ENCODE peak calls at places on chromosome 15, in seven cellular contexts. J is ascending aorta, A is RWPE1, R is thyroid gland, M is WERI-Rb-1, P is pancreas, O is cardiac muscle cell. Q is an unnamed sample.

GRCh38 chr15:58392611-58393161 is 39.1 kb upstream of the LIPC start:
- DNase-seq in J (no peak), A (no peak), R (no peak), M (no peak), P (no peak), O (peak; percentile 18), Q (no peak)

GRCh38 chr15:88838667-88839066 is 35.4 kb downstream of the ACAN start:
- DNase-seq in J (no peak), A (no peak), R (no peak), M (no peak), P (no peak), O (no peak), Q (no peak)

GRCh38 chr15:77810180-77810579 is 177.5 kb upstream of the LINGO1 start:
- DNase-seq in J (no peak), A (no peak), R (no peak), M (peak; percentile 31), P (no peak), O (peak; percentile 21), Q (no peak)

GRCh38 chr15:48515497-48515896 is 130.0 kb downstream of the FBN1 start:
- DNase-seq in J (no peak), A (no peak), R (no peak), M (no peak), P (no peak), O (no peak), Q (no peak)

GRCh38 chr15:92012368-92012629 is 158.8 kb downstream of the SLCO3A1 start:
- DNase-seq in J (no peak), A (no peak), R (no peak), M (no peak), P (no peak), O (no peak), Q (no peak)

GRCh38 chr15:99706557-99707303 is 26.5 kb downstream of the LYSMD4 start:
- DNase-seq in J (no peak), A (no peak), R (no peak), M (no peak), P (no peak), O (no peak), Q (peak; percentile 21)

GRCh38 chr15:58069008-58069407 is 3.5 kb upstream of the ALDH1A2 start:
- DNase-seq in J (no peak), A (no peak), R (no peak), M (no peak), P (no peak), O (no peak), Q (no peak)

GRCh38 chr15:58752716-58753115 is 3.2 kb upstream of the ADAM10 start:
- DNase-seq in J (no peak), A (no peak), R (no peak), M (no peak), P (no peak), O (no peak), Q (no peak)

GRCh38 chr15:62719316-62719715 is 323.2 kb upstream of the TPM1 start:
- DNase-seq in J (no peak), A (no peak), R (no peak), M (no peak), P (no peak), O (no peak), Q (no peak)

GRCh38 chr15:28267727-28268126 is 54.3 kb downstream of the HERC2 start:
- DNase-seq in J (no peak), A (no peak), R (no peak), M (no peak), P (no peak), O (no peak), Q (no peak)

GRCh38 chr15:56716334-56716733 is 17.0 kb downstream of the ZNF280D start:
- DNase-seq in J (no peak), A (no peak), R (no peak), M (no peak), P (no peak), O (no peak), Q (no peak)

GRCh38 chr15:50355980-50356379 is 982 bp upstream of the GABPB1 start:
- DNase-seq in J (no peak), A (no peak), R (no peak), M (no peak), P (no peak), O (no peak), Q (no peak)

GRCh38 chr15:31263751-31264533 is 62.7 kb upstream of the KLF13 start:
- DNase-seq in J (no peak), A (peak; percentile 38), R (peak; percentile 80), M (no peak), P (peak; percentile 81), O (no peak), Q (peak; percentile 75)

GRCh38 chr15:32029409-32029861 is 880 bp upstream of the CHRNA7 start:
- DNase-seq in J (no peak), A (no peak), R (peak; percentile 39), M (peak; percentile 72), P (peak; percentile 78), O (peak; percentile 70), Q (no peak)

GRCh38 chr15:41935566-41936020 is 36.8 kb downstream of the EHD4 start:
- DNase-seq in J (no peak), A (no peak), R (no peak), M (no peak), P (no peak), O (no peak), Q (no peak)

GRCh38 chr15:42079401-42079908 is 14.9 kb downstream of the PLA2G4D start:
- DNase-seq in J (no peak), A (no peak), R (no peak), M (no peak), P (no peak), O (no peak), Q (no peak)

GRCh38 chr15:66264853-66265252 is 11.3 kb upstream of the MEGF11 start:
- DNase-seq in J (no peak), A (no peak), R (no peak), M (no peak), P (no peak), O (no peak), Q (no peak)

GRCh38 chr15:86317379-86317745 is 237.7 kb downstream of the AGBL1 start:
- DNase-seq in J (no peak), A (peak; percentile 23), R (no peak), M (no peak), P (no peak), O (no peak), Q (no peak)

GRCh38 chr15:58602823-58603222 is 146.7 kb downstream of the ADAM10 start:
- DNase-seq in J (no peak), A (no peak), R (no peak), M (no peak), P (no peak), O (no peak), Q (no peak)

GRCh38 chr15:83815506-83815905 is 161.6 kb downstream of the ADAMTSL3 start:
- DNase-seq in J (no peak), A (no peak), R (no peak), M (no peak), P (no peak), O (no peak), Q (no peak)

DNA sequence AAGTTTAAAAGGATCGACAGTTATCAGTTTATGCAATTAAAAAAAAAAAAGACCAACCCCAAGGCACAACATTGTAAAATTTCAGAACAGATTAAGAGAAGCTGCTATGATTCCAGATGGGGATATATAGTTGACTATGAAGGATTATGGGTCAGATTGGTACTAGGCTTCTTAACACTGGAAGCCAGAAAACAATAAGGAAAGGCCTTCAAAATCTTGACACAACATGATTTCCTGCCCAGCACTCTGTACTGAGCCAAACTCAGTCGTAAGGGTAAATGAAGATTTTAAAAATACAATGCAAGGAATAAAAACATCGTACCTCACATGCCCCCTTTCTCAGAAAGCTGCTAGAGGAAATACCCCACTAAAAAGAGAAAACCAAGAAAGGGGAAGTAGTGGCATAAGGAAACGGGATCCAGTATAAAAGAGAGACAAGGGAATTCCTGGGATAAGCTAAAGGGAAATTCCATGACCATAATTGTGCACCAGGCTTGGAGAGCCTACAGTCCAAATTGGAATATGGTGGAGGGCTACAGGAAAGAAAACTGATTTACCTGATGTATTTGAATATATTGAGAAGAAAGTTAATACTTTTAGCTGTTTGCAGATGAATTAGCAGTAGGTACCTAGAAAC is 27.9 kb downstream of the PIAS1 start:
- DNase-seq in J (no peak), A (no peak), R (no peak), M (no peak), P (no peak), O (no peak), Q (no peak)
- TF ChIP-seq CTCF in J (no peak), A (no peak), R (no peak), M (no peak), P (no peak), O (no peak), Q (no peak)

DNA sequence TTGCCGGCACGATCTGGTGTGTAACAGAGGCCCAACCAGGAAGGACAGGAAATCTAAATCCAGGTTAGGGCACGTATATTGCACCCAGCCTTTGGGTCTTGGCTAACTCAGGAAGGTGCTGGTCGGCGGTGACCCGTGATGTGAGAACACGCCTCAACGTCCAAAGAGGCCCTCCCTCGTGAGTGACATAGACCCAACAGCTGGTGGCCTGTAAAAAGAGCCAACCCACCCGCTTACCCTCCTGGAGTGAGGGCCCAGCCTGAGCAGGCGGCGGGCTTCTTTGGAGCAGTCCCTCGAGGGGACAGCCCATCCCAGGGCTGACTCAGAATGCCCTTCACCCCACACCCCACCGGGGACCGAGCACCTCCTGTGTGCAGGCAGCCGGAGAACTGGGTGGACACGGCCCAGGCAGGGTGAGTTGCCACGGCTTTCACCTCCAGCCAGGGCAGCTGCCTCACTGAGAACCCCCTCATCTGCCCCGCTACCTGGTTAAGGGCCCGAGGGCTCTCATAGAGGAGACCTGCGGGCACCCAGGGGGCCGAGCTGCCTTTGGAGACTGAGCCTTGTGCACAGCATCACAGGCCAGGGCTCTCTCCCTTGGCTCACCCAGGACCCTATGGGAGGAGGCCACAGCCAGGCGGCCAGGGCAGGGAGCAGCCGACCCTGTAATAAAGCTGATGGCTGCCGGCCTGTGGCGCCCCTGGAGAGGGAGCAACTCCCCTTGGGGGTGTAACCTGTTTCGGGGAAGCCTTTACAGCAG is 41.8 kb downstream of the ZNF710 start:
- DNase-seq in J (no peak), A (no peak), R (peak; percentile 41), M (no peak), P (peak; percentile 57), O (no peak), Q (no peak)
- H3K27ac ChIP-seq in J (no peak overlapping the region), A (peak overlapping the region; percentile 9), R (no peak overlapping the region), M (no peak overlapping the region), P (no peak overlapping the region), O (no peak overlapping the region), Q (no peak overlapping the region)

DNA sequence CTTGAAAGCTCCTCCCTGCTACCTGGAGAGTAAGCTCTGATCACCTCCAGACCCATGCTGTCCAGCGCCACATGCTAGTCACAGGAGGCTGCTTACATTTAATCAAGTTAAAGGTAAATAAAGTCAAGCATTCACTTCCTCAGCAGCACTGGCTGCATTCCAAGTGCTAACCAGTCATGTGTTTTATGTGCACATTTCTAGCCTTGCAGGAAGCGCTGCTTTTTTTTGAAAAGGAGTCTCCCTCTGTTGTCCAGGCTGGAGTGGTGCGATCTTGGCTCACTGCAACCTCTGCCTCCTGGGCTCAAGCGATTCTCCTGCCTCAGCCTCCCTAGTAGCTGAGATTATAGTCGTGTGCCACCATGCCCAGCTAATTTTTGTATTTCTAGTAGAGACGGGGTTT is 279.2 kb downstream of the GABRG3 start:
- DNase-seq in J (no peak), A (no peak), R (no peak), M (no peak), P (no peak), O (no peak), Q (no peak)
- TF ChIP-seq CTCF in J (no peak), A (no peak), R (no peak), M (peak; percentile 43), P (no peak), O (no peak), Q (no peak)

DNA sequence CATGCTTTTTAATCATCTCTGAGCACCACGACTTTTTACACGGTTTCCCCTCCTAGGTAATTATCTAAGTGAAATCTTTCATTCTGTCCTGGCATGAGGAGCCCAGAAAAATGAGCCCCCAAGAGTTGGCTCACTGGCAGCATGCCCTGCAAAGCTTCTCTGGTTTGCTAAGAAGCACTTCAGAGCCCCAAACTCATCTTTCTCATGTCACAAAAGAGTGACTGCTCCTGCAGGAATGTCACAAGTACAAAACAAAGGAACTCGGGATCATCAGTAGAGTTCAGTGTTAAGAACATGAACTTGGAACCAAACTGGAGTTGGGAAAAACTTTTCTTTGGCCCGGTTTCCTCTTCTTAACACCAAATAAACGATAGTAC is 123.9 kb downstream of the FOXB1 start:
- DNase-seq in J (no peak), A (no peak), R (peak; percentile 11), M (no peak), P (no peak), O (no peak), Q (no peak)
- H3K27ac ChIP-seq in J (peak overlapping the region; percentile 47), A (peak overlapping the region; percentile 48), R (peak overlapping the region; percentile 43), M (no peak overlapping the region), P (peak overlapping the region; percentile 64), O (peak overlapping the region; percentile 3), Q (peak overlapping the region; percentile 68)